ENCODE peak calls at places on chromosomes 7 and 10, in six cellular contexts. B is stimulated activated CD4-positive, alpha-beta T cell treated with anti-CD3 and anti-CD28 coated beads, TNF-alpha, amount 100 ng/mL, for 48 hours; R is RWPE2; U is mesothelial cell of epicardium; V is RWPE1; N is IMR-90. F is an unnamed sample.

GRCh38 chr10:79202188-79203013 is 133.6 kb downstream of the ZMIZ1 start:
- DNase-seq in B (peak; percentile 17), R (no peak), U (no peak), V (no peak), N (peak; percentile 29), F (peak; percentile 86)

GRCh38 chr10:70602665-70603438 is at the start of gene PRF1:
- DNase-seq in B (peak; percentile 40), R (no peak), U (no peak), V (no peak), N (no peak), F (no peak)

GRCh38 chr10:123143162-123143824 is 4.6 kb upstream of the HMX2 start:
- DNase-seq in B (no peak), R (no peak), U (no peak), V (no peak), N (no peak), F (no peak)

GRCh38 chr7:95335093-95335492 is 10.8 kb upstream of the PON1 start:
- DNase-seq in B (no peak), R (no peak), U (no peak), V (no peak), N (peak; percentile 22), F (no peak)

GRCh38 chr10:74051729-74052342 is 53.9 kb downstream of the VCL start:
- DNase-seq in B (no peak), R (no peak), U (no peak), V (no peak), N (no peak), F (no peak)

GRCh38 chr7:148356303-148356702 is 234.3 kb upstream of the C7orf33 start:
- DNase-seq in B (no peak), R (no peak), U (no peak), V (no peak), N (no peak), F (peak; percentile 4)

GRCh38 chr7:38232475-38233366 is 40.7 kb downstream of the TARP start:
- DNase-seq in B (peak; percentile 37), R (no peak), U (no peak), V (no peak), N (peak; percentile 10), F (no peak)

GRCh38 chr7:23873306-23873705 is 163.3 kb downstream of the STK31 start:
- DNase-seq in B (no peak), R (no peak), U (no peak), V (no peak), N (no peak), F (no peak)

GRCh38 chr7:151076863-151077704 is 3.5 kb downstream of the FASTK start:
- DNase-seq in B (no peak), R (no peak), U (no peak), V (no peak), N (no peak), F (peak; percentile 91)

GRCh38 chr7:82234457-82235049 is 209.0 kb downstream of the CACNA2D1 start:
- DNase-seq in B (no peak), R (no peak), U (no peak), V (peak; percentile 10), N (peak; percentile 59), F (no peak)

GRCh38 chr10:117619200-117619599 is 76.7 kb downstream of the EMX2 start:
- DNase-seq in B (no peak), R (no peak), U (no peak), V (no peak), N (no peak), F (no peak)

GRCh38 chr10:28892818-28893547 is 215.7 kb downstream of the BAMBI start:
- DNase-seq in B (no peak), R (no peak), U (no peak), V (no peak), N (peak; percentile 86), F (no peak)

GRCh38 chr7:33334349-33334748 is 205.0 kb downstream of the BBS9 start:
- DNase-seq in B (no peak), R (no peak), U (no peak), V (no peak), N (peak; percentile 13), F (no peak)

GRCh38 chr7:5532520-5533335 is 109.1 kb upstream of the TNRC18 start:
- DNase-seq in B (no peak), R (no peak), U (no peak), V (no peak), N (no peak), F (peak; percentile 69)

GRCh38 chr10:105139363-105139762 is 498.3 kb downstream of the SORCS3 start:
- DNase-seq in B (no peak), R (no peak), U (no peak), V (no peak), N (no peak), F (no peak)

GRCh38 chr10:98308602-98309365 is 40.8 kb upstream of the LOXL4 start:
- DNase-seq in B (no peak), R (no peak), U (no peak), V (no peak), N (no peak), F (no peak)

GRCh38 chr7:102117743-102118142 is 168.9 kb upstream of the SH2B2 start:
- DNase-seq in B (no peak), R (no peak), U (no peak), V (no peak), N (peak; percentile 91), F (no peak)

GRCh38 chr7:75055830-75056431 is 17.7 kb downstream of the RCC1L start:
- DNase-seq in B (no peak), R (no peak), U (no peak), V (no peak), N (peak; percentile 40), F (no peak)

GRCh38 chr7:69961396-69961795 is 363.1 kb downstream of the AUTS2 start:
- DNase-seq in B (no peak), R (no peak), U (no peak), V (no peak), N (no peak), F (no peak)

GRCh38 chr10:34916368-34916767 is 101.3 kb upstream of the PARD3 start:
- DNase-seq in B (no peak), R (no peak), U (no peak), V (peak; percentile 38), N (peak; percentile 94), F (no peak)

GRCh38 chr10:36172574-36172973 is 530.5 kb upstream of the FZD8 start:
- DNase-seq in B (no peak), R (no peak), U (no peak), V (no peak), N (peak; percentile 85), F (no peak)

GRCh38 chr10:72007246-72007892 is 43.2 kb downstream of the CHST3 start:
- DNase-seq in B (no peak), R (no peak), U (no peak), V (no peak), N (no peak), F (no peak)

GRCh38 chr7:37220664-37221063 is 228.0 kb downstream of the ELMO1 start:
- DNase-seq in B (no peak), R (no peak), U (no peak), V (no peak), N (no peak), F (no peak)

GRCh38 chr7:137577184-137577583 is 233.7 kb upstream of the PTN start:
- DNase-seq in B (no peak), R (no peak), U (no peak), V (no peak), N (no peak), F (no peak)

GRCh38 chr7:21914671-21915070 is 31.0 kb downstream of the CDCA7L start:
- DNase-seq in B (no peak), R (no peak), U (no peak), V (no peak), N (no peak), F (no peak)

GRCh38 chr7:35286422-35286821 is 32.5 kb upstream of the TBX20 start:
- DNase-seq in B (no peak), R (no peak), U (no peak), V (no peak), N (peak; percentile 2), F (no peak)

GRCh38 chr10:24889636-24890035 is 62.8 kb downstream of the PRTFDC1 start:
- DNase-seq in B (no peak), R (no peak), U (no peak), V (peak; percentile 58), N (no peak), F (no peak)

GRCh38 chr10:110010076-110011069 is 2.6 kb downstream of the ADD3 start:
- DNase-seq in B (peak; percentile 10), R (no peak), U (no peak), V (no peak), N (peak; percentile 55), F (no peak)

GRCh38 chr7:2903686-2904162 is 59.6 kb upstream of the GNA12 start:
- DNase-seq in B (no peak), R (no peak), U (no peak), V (no peak), N (no peak), F (no peak)

GRCh38 chr7:33845991-33846509 is 59.3 kb upstream of the BMPER start:
- DNase-seq in B (no peak), R (no peak), U (no peak), V (no peak), N (peak; percentile 13), F (no peak)

GRCh38 chr10:129161184-129161583 is 305.9 kb upstream of the MGMT start:
- DNase-seq in B (no peak), R (no peak), U (no peak), V (peak; percentile 23), N (peak; percentile 5), F (peak; percentile 63)

GRCh38 chr7:16644987-16645592 is 464 bp downstream of the ANKMY2 start:
- DNase-seq in B (no peak), R (peak; percentile 42), U (peak; percentile 50), V (no peak), N (no peak), F (peak; percentile 52)

GRCh38 chr10:92844746-92845145 is 3.6 kb upstream of the EXOC6 start:
- DNase-seq in B (no peak), R (no peak), U (no peak), V (no peak), N (peak; percentile 25), F (no peak)

GRCh38 chr7:127900735-127901685 is 130.2 kb downstream of the LRRC4 start:
- DNase-seq in B (no peak), R (no peak), U (no peak), V (no peak), N (no peak), F (no peak)

GRCh38 chr7:140625908-140626868 is 14.4 kb downstream of the DENND2A start:
- DNase-seq in B (no peak), R (peak; percentile 91), U (peak; percentile 87), V (peak; percentile 59), N (peak; percentile 100), F (peak; percentile 85)

GRCh38 chr10:133100706-133101463 is 13.2 kb downstream of the ADGRA1 start:
- DNase-seq in B (no peak), R (no peak), U (no peak), V (peak; percentile 18), N (no peak), F (peak; percentile 94)

GRCh38 chr7:286278-286677 is 3.7 kb upstream of the FOXL3 start:
- DNase-seq in B (no peak), R (no peak), U (no peak), V (no peak), N (no peak), F (no peak)

GRCh38 chr10:761376-761775 is 71.9 kb upstream of the DIP2C start:
- DNase-seq in B (no peak), R (no peak), U (no peak), V (no peak), N (no peak), F (no peak)